ENCODE peak calls at places on chromosomes 7 and 10, in four cellular contexts. U, O, G and Z are unnamed samples.

GRCh38 chr7:50653116-50653854 is 88.1 kb upstream of the DDC start:
- DNase-seq in O (no peak), G (no peak), U (no peak), Z (no peak)

GRCh38 chr10:83572036-83572435 is 567.3 kb upstream of the GHITM start:
- DNase-seq in U (no peak), G (no peak), O (no peak), Z (no peak)

GRCh38 chr10:90167174-90168064 is 466.0 kb downstream of the KIF20B start:
- DNase-seq in G (no peak), U (no peak), O (no peak), Z (no peak)

GRCh38 chr7:75885011-75885410 is 6.2 kb downstream of the RHBDD2 start:
- DNase-seq in G (no peak), O (no peak), U (no peak), Z (no peak)

GRCh38 chr10:78335691-78336401 is 302.2 kb downstream of the RPS24 start:
- DNase-seq in G (no peak), U (peak), O (no peak), Z (peak)

GRCh38 chr7:74087791-74088453 is 4.3 kb downstream of the LIMK1 start:
- DNase-seq in G (no peak), O (no peak), U (no peak), Z (no peak)

GRCh38 chr10:109934958-109935793 is 11.9 kb upstream of the XPNPEP1 start:
- DNase-seq in G (no peak), O (no peak), U (no peak), Z (no peak)

GRCh38 chr10:33145451-33146188 is 187.6 kb upstream of the ITGB1 start:
- DNase-seq in U (no peak), G (no peak), O (no peak), Z (no peak)

GRCh38 chr10:75288140-75288711 is 52.5 kb upstream of the COMTD1 start:
- DNase-seq in O (no peak), U (no peak), G (no peak), Z (no peak)

GRCh38 chr7:17009007-17009719 is 127.4 kb upstream of the AGR3 start:
- DNase-seq in O (no peak), G (no peak), U (no peak), Z (no peak)

GRCh38 chr10:9211228-9211627 is 1156.7 kb downstream of the GATA3 start:
- DNase-seq in G (no peak), O (no peak), U (no peak), Z (no peak)

GRCh38 chr7:96238474-96238873 is 83.4 kb downstream of the SLC25A13 start:
- DNase-seq in O (no peak), G (no peak), U (no peak), Z (no peak)

GRCh38 chr10:1603181-1603580 is 134.1 kb downstream of the ADARB2 start:
- DNase-seq in G (no peak), U (no peak), O (no peak), Z (no peak)

GRCh38 chr10:128000660-128001059 is 93.8 kb downstream of the PTPRE start:
- DNase-seq in U (no peak), O (no peak), G (no peak), Z (no peak)

GRCh38 chr7:41438919-41439882 is 263.7 kb downstream of the INHBA start:
- DNase-seq in U (no peak), G (no peak), O (no peak), Z (no peak)

GRCh38 chr7:100413889-100414288 is 14.6 kb downstream of the ZCWPW1 start:
- DNase-seq in U (no peak), O (no peak), G (no peak), Z (no peak)
- TF ChIP-seq CTCF in U (no peak), O (no peak), G (no peak), Z (no peak)

GRCh38 chr7:27161721-27162547 is 3.4 kb downstream of the HOXA9 start:
- DNase-seq in G (no peak), O (peak), U (peak), Z (no peak)

GRCh38 chr7:27161214-27161720 is 4.1 kb downstream of the HOXA9 start:
- DNase-seq in G (no peak), O (peak), U (peak), Z (no peak)

GRCh38 chr7:27160147-27160545 is 3.7 kb upstream of the HOXA7 start:
- DNase-seq in O (peak), G (peak), U (peak), Z (no peak)

GRCh38 chr7:27159278-27160146 is 3.0 kb upstream of the HOXA7 start:
- DNase-seq in O (peak), U (peak), G (peak), Z (no peak)

DNA sequence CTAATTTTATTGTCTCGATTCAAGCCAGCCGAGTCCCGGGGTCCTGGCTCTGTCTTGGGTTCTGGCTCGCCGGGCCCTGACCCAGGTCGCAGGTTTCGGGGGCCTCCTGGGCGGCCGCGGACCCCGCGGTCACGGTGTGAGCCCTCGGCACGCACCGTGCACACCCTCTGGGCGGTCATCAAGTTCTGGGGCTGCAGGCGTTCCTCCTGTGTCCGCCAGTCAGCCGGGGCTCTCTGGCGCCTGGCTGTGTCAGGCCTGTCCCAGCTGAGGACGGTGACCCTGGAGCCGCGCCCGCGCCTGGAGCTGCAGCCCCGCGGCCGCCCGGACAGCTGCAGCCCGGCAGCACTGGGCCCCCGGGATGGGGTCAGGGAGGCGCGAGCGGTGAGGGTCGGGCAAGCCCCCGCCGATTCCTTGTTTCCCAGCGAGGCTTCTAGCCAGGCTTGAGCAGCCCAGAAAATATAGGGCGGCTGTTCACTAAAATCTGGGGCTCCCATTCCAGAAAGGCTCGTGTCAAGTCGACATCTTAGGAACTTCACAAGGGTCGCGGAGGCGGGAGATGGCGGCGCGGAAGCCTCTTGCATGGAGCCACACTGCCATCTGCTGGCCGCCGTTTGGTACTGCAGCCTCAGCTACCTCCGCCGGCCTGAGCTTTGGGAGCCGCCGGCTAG is 4.2 kb upstream of the HOXA7 start:
- DNase-seq in O (peak), G (peak), U (peak), Z (peak)
- H3K4me3 ChIP-seq in O (peak), G (peak), U (peak), Z (peak)

DNA sequence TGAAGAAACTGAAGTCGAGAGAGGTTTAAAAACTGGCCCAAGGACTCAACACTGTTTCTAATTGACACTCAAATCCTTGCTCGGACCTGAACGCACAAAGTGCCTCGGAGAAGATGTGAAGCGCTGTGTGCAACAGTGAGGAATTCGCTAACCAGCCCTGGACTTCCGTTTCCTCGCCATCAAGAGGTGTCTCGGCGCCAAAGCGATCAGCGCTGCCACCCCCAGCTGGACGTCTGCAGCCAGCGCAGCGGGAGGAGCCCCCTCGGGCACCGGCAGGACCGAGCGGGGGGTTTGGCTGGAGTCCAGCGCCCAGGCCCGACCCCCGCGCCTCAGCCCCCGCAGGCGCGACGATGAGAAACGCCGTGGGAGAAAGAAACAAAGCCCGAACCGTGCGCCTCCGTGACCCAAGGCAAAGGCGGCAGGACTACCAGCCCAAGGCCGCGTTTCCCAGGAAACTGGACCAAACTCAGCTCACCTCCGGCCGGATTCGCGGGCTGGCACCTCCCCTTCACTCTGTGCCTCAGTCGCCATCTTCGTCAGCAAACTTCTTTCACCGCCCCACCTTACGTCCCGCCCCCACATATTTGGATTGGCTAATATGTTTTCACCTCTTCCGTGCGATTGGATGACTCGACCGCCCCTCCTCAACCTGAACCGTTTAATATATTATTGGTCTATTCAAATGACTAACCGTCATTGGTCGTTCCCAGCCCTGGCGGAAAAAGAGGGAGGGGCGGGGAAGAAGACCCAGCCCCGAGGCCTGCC is at the start of gene ARHGAP19:
- DNase-seq in G (peak), O (peak), U (peak), Z (peak)
- TF ChIP-seq CTCF in G (peak), O (no peak), U (peak), Z (no peak)

GRCh38 chr10:19048479-19048878 is at the start of gene MALRD1:
- DNase-seq in G (no peak), O (no peak), U (no peak), Z (no peak)

GRCh38 chr10:19049577-19049976 is 976 bp downstream of the MALRD1 start:
- DNase-seq in G (no peak), O (no peak), U (no peak), Z (no peak)

GRCh38 chr10:19043431-19043830 is 5.2 kb upstream of the MALRD1 start:
- DNase-seq in O (no peak), U (no peak), G (no peak), Z (no peak)

GRCh38 chr10:19048901-19049300 is 300 bp downstream of the MALRD1 start:
- DNase-seq in G (no peak), O (no peak), U (no peak), Z (no peak)

DNA sequence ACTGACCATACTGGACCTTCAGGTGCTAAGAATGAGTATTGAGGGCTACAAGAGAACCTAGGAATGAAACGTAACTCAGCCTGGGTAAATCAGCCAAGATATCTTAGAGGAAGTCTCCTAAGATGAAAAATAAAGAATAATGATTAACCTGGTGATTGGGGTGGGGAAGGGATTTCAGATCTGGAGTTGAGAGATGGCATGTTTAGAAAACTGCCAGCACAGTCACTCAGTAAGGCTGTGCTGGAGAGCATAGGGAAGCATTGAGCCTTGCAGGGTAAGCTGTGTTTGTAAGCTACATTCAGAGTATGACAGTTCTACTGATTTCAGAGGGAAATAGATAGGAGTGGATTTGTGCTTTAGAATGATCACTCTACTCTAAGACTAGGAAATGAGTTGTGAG is 1.9 kb upstream of the MALRD1 start:
- DNase-seq in U (no peak), O (no peak), G (no peak), Z (no peak)
- H3K4me3 ChIP-seq in U (no peak), O (no peak), G (no peak), Z (no peak)

GRCh38 chr10:131656009-131656408 is 244.8 kb upstream of the PPP2R2D start:
- DNase-seq in O (no peak), G (no peak), U (no peak), Z (no peak)

GRCh38 chr10:131653140-131653539 is 247.7 kb upstream of the PPP2R2D start:
- DNase-seq in O (no peak), U (peak), G (no peak), Z (no peak)

GRCh38 chr10:131653550-131654470 is 247.0 kb upstream of the PPP2R2D start:
- DNase-seq in U (peak), O (no peak), G (no peak), Z (no peak)

GRCh38 chr10:131655101-131655849 is 245.5 kb upstream of the PPP2R2D start:
- DNase-seq in O (peak), G (no peak), U (peak), Z (no peak)

GRCh38 chr10:131654471-131655087 is 246.2 kb upstream of the PPP2R2D start:
- DNase-seq in G (no peak), O (peak), U (peak), Z (no peak)
- TF ChIP-seq CTCF in G (no peak), O (no peak), U (no peak), Z (no peak)

GRCh38 chr7:115749924-115750323 is 280.6 kb downstream of the TFEC start:
- DNase-seq in U (no peak), G (no peak), O (no peak), Z (no peak)

GRCh38 chr7:115748123-115748738 is 282.3 kb downstream of the TFEC start:
- DNase-seq in U (no peak), O (no peak), G (no peak), Z (no peak)

DNA sequence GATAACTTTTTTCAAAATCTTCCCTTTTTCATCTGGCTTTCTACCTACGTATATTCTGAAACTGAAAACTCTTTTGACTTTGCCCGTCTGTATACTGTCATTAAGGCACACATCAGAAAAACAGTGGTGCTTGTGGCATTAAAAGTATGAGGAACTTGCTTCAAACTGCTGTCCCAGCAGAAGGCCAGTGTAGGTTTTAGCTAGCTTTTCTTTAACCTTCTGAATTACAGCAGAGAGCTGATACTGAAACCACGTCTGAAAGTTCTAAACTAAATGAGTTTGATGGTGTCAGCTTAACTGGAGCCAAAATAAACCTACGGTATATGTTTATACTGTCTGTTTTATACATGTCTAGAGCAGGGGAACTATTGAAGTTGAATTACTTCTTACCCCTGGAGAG is 283.4 kb downstream of the TFEC start:
- DNase-seq in U (no peak), O (no peak), G (no peak), Z (no peak)
- H3K4me3 ChIP-seq in U (no peak), O (no peak), G (no peak), Z (no peak)

GRCh38 chr7:80093349-80093748 is 41.3 kb upstream of the GNAI1 start:
- DNase-seq in G (no peak), O (no peak), U (no peak), Z (no peak)

GRCh38 chr7:80098795-80099194 is 35.8 kb upstream of the GNAI1 start:
- DNase-seq in U (no peak), G (peak), O (no peak), Z (no peak)

GRCh38 chr7:80097756-80098155 is 36.9 kb upstream of the GNAI1 start:
- DNase-seq in U (no peak), G (no peak), O (no peak), Z (no peak)

GRCh38 chr7:80100254-80100653 is 34.4 kb upstream of the GNAI1 start:
- DNase-seq in G (no peak), O (no peak), U (no peak), Z (no peak)

DNA sequence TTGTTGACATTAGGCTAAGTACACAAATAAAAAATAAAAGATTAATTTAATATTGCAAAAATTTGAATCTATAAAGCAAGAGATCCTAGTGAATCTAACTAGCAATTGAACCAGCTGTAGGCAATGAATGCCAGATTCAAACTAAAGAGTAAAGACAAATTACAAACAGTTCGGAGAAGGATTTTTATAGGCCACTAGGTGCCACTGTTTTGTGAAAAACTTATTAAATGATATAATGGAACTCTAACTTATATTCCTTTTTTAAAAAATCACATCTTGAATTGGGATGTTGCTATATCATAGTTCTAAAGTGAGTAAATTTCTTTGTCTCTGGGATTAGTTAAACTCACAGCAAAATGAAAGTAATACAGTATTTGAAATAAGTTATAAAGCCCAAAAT is 39.1 kb upstream of the GNAI1 start:
- DNase-seq in G (no peak), U (no peak), O (no peak), Z (no peak)
- TF ChIP-seq CTCF in G (peak), U (peak), O (peak), Z (peak)

GRCh38 chr7:5607958-5608656 is 173.4 kb downstream of the RNF216 start:
- DNase-seq in G (no peak), O (no peak), U (peak), Z (no peak)
- H3K4me3 ChIP-seq in G (no peak), O (no peak), U (no peak), Z (no peak)

GRCh38 chr10:93821051-93821772 is 63.5 kb downstream of the LGI1 start:
- DNase-seq in O (no peak), U (no peak), G (no peak), Z (no peak)
- TF ChIP-seq CTCF in O (no peak), U (peak), G (peak), Z (no peak)